ENCODE peak calls at places on chromosomes 5 and 9, in ten cellular contexts. C, A, O, Q, R, S, N, P, F and G are unnamed samples.

GRCh38 chr5:6601271-6601670 is 31.6 kb downstream of the NSUN2 start:
- DNase-seq in C (no peak), S (no peak), Q (no peak), F (no peak), P (no peak), O (no peak), R (no peak), N (no peak), A (no peak), G (no peak)

GRCh38 chr5:34847056-34847455 is 8.1 kb downstream of the TTC23L start:
- DNase-seq in A (no peak), S (no peak), R (no peak), P (no peak), O (no peak), Q (no peak), N (no peak), F (no peak), C (no peak), G (no peak)

GRCh38 chr9:10045598-10045997 is 567.2 kb downstream of the PTPRD start:
- DNase-seq in C (no peak), S (no peak), P (no peak), F (no peak), O (peak), R (no peak), A (no peak), Q (no peak), N (peak), G (no peak)

GRCh38 chr5:85108471-85108870 is 723.8 kb upstream of the EDIL3 start:
- DNase-seq in P (no peak), A (no peak), O (no peak), F (no peak), N (no peak), C (no peak), R (peak), S (no peak), Q (no peak), G (no peak)

GRCh38 chr5:126645132-126645531 is 44.4 kb downstream of the PHAX start:
- DNase-seq in O (no peak), S (no peak), P (no peak), N (no peak), A (no peak), Q (no peak), R (no peak), C (no peak), F (no peak), G (no peak)

GRCh38 chr9:120386390-120387131 is 193.4 kb downstream of the CDK5RAP2 start:
- DNase-seq in R (no peak), P (no peak), F (no peak), N (no peak), A (no peak), C (no peak), O (peak), S (peak), Q (no peak), G (no peak)

GRCh38 chr9:122835313-122835731 is 6.9 kb upstream of the PDCL start:
- DNase-seq in R (peak), F (no peak), P (no peak), A (no peak), O (no peak), Q (no peak), C (no peak), S (no peak), N (peak), G (no peak)

GRCh38 chr9:19416143-19416542 is 7.3 kb downstream of the ACER2 start:
- DNase-seq in N (no peak), F (no peak), S (no peak), A (no peak), C (no peak), R (no peak), P (no peak), O (peak), Q (no peak), G (no peak)

GRCh38 chr9:125749951-125750655 is 2.9 kb downstream of the PBX3 start:
- DNase-seq in R (no peak), Q (no peak), P (no peak), A (no peak), C (no peak), N (no peak), O (no peak), S (no peak), F (no peak), G (no peak)

GRCh38 chr5:108481355-108481931 is 99.5 kb upstream of the FBXL17 start:
- DNase-seq in N (peak), A (no peak), P (no peak), S (no peak), C (no peak), O (no peak), F (no peak), R (peak), Q (no peak), G (no peak)

GRCh38 chr9:131734165-131734610 is 5.7 kb downstream of the RAPGEF1 start:
- DNase-seq in R (no peak), F (peak), Q (no peak), C (peak), N (peak), O (no peak), P (peak), A (peak), S (no peak), G (no peak)

GRCh38 chr5:1787472-1788047 is 12.1 kb downstream of the MRPL36 start:
- DNase-seq in C (peak), A (no peak), P (no peak), R (no peak), N (no peak), S (no peak), O (no peak), Q (no peak), F (no peak), G (no peak)

GRCh38 chr5:166073921-166074838 is 2217.3 kb upstream of the WWC1 start:
- DNase-seq in N (no peak), Q (no peak), R (peak), A (no peak), O (no peak), C (no peak), F (no peak), S (no peak), P (no peak), G (no peak)

GRCh38 chr5:77882670-77883257 is 106.6 kb upstream of the TBCA start:
- DNase-seq in F (no peak), A (no peak), R (no peak), N (no peak), Q (no peak), C (no peak), O (peak), P (no peak), S (no peak), G (no peak)

GRCh38 chr5:8905021-8905420 is 640.9 kb downstream of the SEMA5A start:
- DNase-seq in C (no peak), O (peak), F (no peak), Q (peak), N (no peak), S (no peak), P (no peak), R (no peak), A (no peak), G (no peak)

GRCh38 chr9:84424945-84425344 is 84.4 kb upstream of the SLC28A3 start:
- DNase-seq in P (no peak), C (no peak), S (no peak), N (no peak), O (no peak), R (no peak), Q (no peak), F (no peak), A (no peak), G (no peak)
- TF ChIP-seq CTCF in P (no peak), C (no peak), S (no peak), N (no peak), O (no peak), R (no peak), Q (no peak), F (no peak), A (no peak), G (no peak)

DNA sequence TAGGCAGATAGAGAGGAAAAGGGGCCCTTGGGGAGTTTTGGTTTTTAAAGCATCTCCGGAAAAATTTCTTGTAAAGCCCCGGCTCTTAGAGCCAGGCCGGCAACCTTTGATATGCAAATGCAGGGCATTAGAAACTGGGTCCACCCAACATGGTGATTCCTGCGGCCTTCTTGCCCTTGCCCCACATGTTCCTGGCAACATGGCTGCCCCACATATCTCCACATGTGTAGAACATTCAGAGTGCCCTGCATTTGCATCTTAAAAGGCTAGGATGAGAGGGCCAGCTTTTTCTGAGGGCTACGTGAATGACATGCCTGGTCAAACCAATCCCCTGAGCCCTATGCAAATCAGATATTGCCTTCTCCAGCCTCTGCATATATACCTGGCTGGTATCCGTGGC is 5.0 kb upstream of the SNAPC3 start:
- DNase-seq in Q (no peak), O (no peak), S (no peak), A (no peak), C (no peak), N (no peak), R (no peak), P (no peak), F (no peak), G (no peak)
- H3K4me3 ChIP-seq in Q (no peak), O (no peak), S (no peak), A (no peak), C (no peak), N (no peak), R (no peak), P (no peak), F (no peak), G (no peak)

GRCh38 chr9:91253488-91253887 is 108.2 kb downstream of the AUH start:
- DNase-seq in N (peak), C (no peak), Q (no peak), F (no peak), O (no peak), A (no peak), R (no peak), P (no peak), S (no peak), G (no peak)
- TF ChIP-seq CTCF in N (peak), C (peak), Q (peak), F (no peak), O (no peak), A (no peak), R (peak), P (peak), S (no peak), G (no peak)

DNA sequence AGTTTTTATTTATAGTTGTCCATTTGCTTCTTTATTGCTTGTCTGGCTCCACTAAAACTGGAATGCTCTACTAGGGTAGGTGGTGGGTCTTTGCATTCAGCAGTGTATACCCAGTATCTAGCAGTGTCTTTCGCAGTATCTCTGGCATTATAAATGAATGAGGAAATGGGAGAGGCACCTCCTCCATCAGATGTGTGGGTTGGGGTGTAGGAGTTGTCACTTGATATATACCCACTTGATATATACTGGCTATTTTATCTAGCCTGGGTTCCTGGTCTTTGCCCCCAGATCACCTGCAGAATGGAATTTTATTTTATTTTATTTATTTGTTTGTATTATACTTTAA is 208.5 kb downstream of the PARP8 start:
- DNase-seq in O (no peak), P (no peak), C (no peak), N (no peak), F (no peak), S (no peak), A (no peak), R (no peak), Q (no peak), G (no peak)
- H3K4me3 ChIP-seq in O (no peak), P (no peak), C (no peak), N (no peak), F (no peak), S (no peak), A (no peak), R (no peak), Q (no peak), G (peak)

GRCh38 chr5:64971538-64971937 is 202.8 kb downstream of the CWC27 start:
- DNase-seq in F (peak), R (no peak), O (no peak), S (no peak), Q (no peak), N (peak), C (no peak), A (no peak), P (no peak), G (no peak)
- TF ChIP-seq CTCF in F (no peak), R (no peak), O (no peak), S (no peak), Q (peak), N (peak), C (no peak), A (peak), P (no peak), G (no peak)